ENCODE peak calls at places on chromosomes 2 and 18, in five cellular contexts. One of them, this sample, is unnamed.

GRCh38 chr2:10079192-10079930 is 850 bp downstream of the CYS1 start:
- DNase-seq in GM10248: peak; percentile 42
- DNase-seq in A549: peak; percentile 36
- DNase-seq in epithelial cell of esophagus: peak; percentile 32
- DNase-seq in fibroblast of mammary gland: peak; percentile 67
- DNase-seq in this sample: peak; percentile 61

GRCh38 chr2:193584522-193584938 is 1389.8 kb upstream of the TMEFF2 start:
- DNase-seq in A549: peak; percentile 40
- DNase-seq in epithelial cell of esophagus: peak; percentile 66
- DNase-seq in fibroblast of mammary gland: peak; percentile 48
- DNase-seq in GM10248: peak; percentile 31
- DNase-seq in this sample: no peak

GRCh38 chr18:67957684-67958083 is 441.2 kb upstream of the DSEL start:
- DNase-seq in GM10248: no peak
- DNase-seq in A549: no peak
- DNase-seq in epithelial cell of esophagus: no peak
- DNase-seq in fibroblast of mammary gland: no peak
- DNase-seq in this sample: no peak

GRCh38 chr2:114127372-114127771 is 237.5 kb downstream of the ACTR3 start:
- DNase-seq in fibroblast of mammary gland: peak; percentile 3
- DNase-seq in epithelial cell of esophagus: peak; percentile 9
- DNase-seq in GM10248: no peak
- DNase-seq in A549: no peak
- DNase-seq in this sample: no peak

GRCh38 chr2:234548720-234549420 is 52.0 kb upstream of the ARL4C start:
- DNase-seq in A549: peak; percentile 18
- DNase-seq in epithelial cell of esophagus: no peak
- DNase-seq in GM10248: no peak
- DNase-seq in fibroblast of mammary gland: peak; percentile 81
- DNase-seq in this sample: no peak

GRCh38 chr18:56662502-56662901 is 11.3 kb downstream of the WDR7 start:
- DNase-seq in fibroblast of mammary gland: no peak
- DNase-seq in epithelial cell of esophagus: no peak
- DNase-seq in A549: no peak
- DNase-seq in GM10248: no peak
- DNase-seq in this sample: no peak

GRCh38 chr2:71256421-71256820 is 29.5 kb upstream of the PAIP2B start:
- DNase-seq in fibroblast of mammary gland: no peak
- DNase-seq in A549: no peak
- DNase-seq in epithelial cell of esophagus: no peak
- DNase-seq in GM10248: no peak
- DNase-seq in this sample: no peak

GRCh38 chr2:217905906-217906305 is 96.9 kb downstream of the TNS1 start:
- DNase-seq in A549: no peak
- DNase-seq in fibroblast of mammary gland: no peak
- DNase-seq in epithelial cell of esophagus: no peak
- DNase-seq in GM10248: no peak
- DNase-seq in this sample: no peak

GRCh38 chr2:42753188-42753813 is 10.6 kb downstream of the OXER1 start:
- DNase-seq in fibroblast of mammary gland: no peak
- DNase-seq in A549: no peak
- DNase-seq in GM10248: peak; percentile 35
- DNase-seq in epithelial cell of esophagus: no peak
- DNase-seq in this sample: no peak

GRCh38 chr2:25268136-25268535 is 73.6 kb downstream of the DNMT3A start:
- DNase-seq in fibroblast of mammary gland: no peak
- DNase-seq in GM10248: no peak
- DNase-seq in A549: no peak
- DNase-seq in epithelial cell of esophagus: no peak
- DNase-seq in this sample: no peak

GRCh38 chr2:74690571-74690970 is 36.5 kb downstream of the SEMA4F start:
- DNase-seq in GM10248: peak; percentile 68
- DNase-seq in epithelial cell of esophagus: peak; percentile 79
- DNase-seq in A549: peak; percentile 70
- DNase-seq in fibroblast of mammary gland: peak; percentile 71
- DNase-seq in this sample: peak; percentile 77

GRCh38 chr2:231927566-231927890 is 1.3 kb upstream of the NPPC start:
- DNase-seq in fibroblast of mammary gland: no peak
- DNase-seq in GM10248: peak; percentile 15
- DNase-seq in A549: no peak
- DNase-seq in epithelial cell of esophagus: no peak
- DNase-seq in this sample: no peak

GRCh38 chr2:45130758-45131157 is 121.5 kb upstream of the SIX2 start:
- DNase-seq in GM10248: no peak
- DNase-seq in fibroblast of mammary gland: peak; percentile 31
- DNase-seq in A549: no peak
- DNase-seq in epithelial cell of esophagus: peak; percentile 17
- DNase-seq in this sample: no peak

GRCh38 chr2:234081970-234082822 is 31.7 kb downstream of the SPP2 start:
- DNase-seq in A549: peak; percentile 39
- DNase-seq in epithelial cell of esophagus: peak; percentile 24
- DNase-seq in GM10248: no peak
- DNase-seq in fibroblast of mammary gland: no peak
- DNase-seq in this sample: no peak

GRCh38 chr18:73462092-73462491 is 594.3 kb upstream of the NETO1 start:
- DNase-seq in fibroblast of mammary gland: peak; percentile 89
- DNase-seq in epithelial cell of esophagus: peak; percentile 19
- DNase-seq in GM10248: no peak
- DNase-seq in A549: no peak
- DNase-seq in this sample: peak; percentile 69

DNA sequence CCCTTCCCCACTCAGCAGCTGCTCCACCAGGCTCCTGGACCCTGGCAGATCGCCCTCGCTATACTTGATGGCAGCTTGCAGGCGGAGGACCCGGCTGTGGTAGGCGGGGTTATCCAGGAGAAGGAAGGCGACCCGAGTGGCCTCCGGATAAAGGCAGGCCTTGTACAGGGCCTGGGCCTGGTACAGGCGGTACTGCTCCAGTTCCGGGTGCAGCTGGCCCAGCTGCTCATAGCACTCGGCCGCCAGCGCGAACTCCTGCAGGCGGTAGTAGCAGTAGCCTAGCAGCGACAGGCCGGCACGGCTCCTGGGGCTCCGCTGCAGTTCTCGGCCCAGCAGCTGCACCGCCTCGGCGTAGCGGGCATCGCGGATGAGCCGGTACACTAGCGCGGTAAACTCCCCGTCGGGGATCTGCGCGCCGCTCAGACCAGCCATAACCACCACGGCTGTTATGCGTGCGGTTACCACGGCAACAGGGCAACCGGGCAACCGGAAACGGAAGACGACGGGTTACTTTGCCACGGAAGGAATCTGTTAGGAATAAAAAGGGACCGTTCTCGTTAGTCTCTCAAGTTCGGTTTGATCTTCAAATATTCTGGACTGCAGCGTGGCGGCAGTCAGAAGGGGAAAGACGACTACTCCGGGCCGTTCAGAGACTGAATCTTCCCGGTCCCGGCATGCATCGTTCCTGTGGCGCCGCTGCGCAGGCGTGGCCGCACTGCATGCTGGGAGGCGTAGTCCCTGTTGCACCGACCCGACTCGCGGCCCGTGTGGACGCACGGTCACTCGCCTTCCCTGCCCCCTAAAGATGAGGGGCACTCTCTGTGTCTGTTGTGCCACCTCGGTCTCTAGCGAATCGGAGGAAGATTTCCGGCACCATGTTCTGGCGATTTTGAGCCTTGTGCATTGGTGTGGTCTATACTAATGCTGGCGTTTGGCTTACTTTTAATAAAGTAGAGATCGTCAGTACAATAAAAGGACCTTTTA is 226.0 kb downstream of the AGPS start:
- DNase-seq in A549: peak; percentile 90
- DNase-seq in epithelial cell of esophagus: peak; percentile 85
- DNase-seq in GM10248: peak; percentile 90
- DNase-seq in fibroblast of mammary gland: peak; percentile 81
- DNase-seq in this sample: peak; percentile 84
- TF ChIP-seq CTCF in A549: no peak
- TF ChIP-seq CTCF in epithelial cell of esophagus: no peak
- TF ChIP-seq CTCF in GM10248: no peak
- TF ChIP-seq CTCF in fibroblast of mammary gland: no peak
- TF ChIP-seq CTCF in this sample: no peak

GRCh38 chr2:18856766-18857165 is 267.4 kb upstream of the NT5C1B start:
- DNase-seq in GM10248: no peak
- DNase-seq in fibroblast of mammary gland: peak; percentile 52
- DNase-seq in A549: no peak
- DNase-seq in epithelial cell of esophagus: no peak
- DNase-seq in this sample: peak; percentile 6

GRCh38 chr2:18860179-18860578 is 270.8 kb upstream of the NT5C1B start:
- DNase-seq in A549: no peak
- DNase-seq in epithelial cell of esophagus: no peak
- DNase-seq in fibroblast of mammary gland: no peak
- DNase-seq in GM10248: no peak
- DNase-seq in this sample: no peak

GRCh38 chr2:18849841-18850578 is 260.6 kb upstream of the NT5C1B start:
- DNase-seq in fibroblast of mammary gland: no peak
- DNase-seq in epithelial cell of esophagus: no peak
- DNase-seq in A549: no peak
- DNase-seq in GM10248: no peak
- DNase-seq in this sample: no peak

GRCh38 chr2:18855027-18855426 is 265.7 kb upstream of the NT5C1B start:
- DNase-seq in epithelial cell of esophagus: peak; percentile 27
- DNase-seq in fibroblast of mammary gland: peak; percentile 42
- DNase-seq in GM10248: no peak
- DNase-seq in A549: peak; percentile 27
- DNase-seq in this sample: peak; percentile 17
- TF ChIP-seq CTCF in epithelial cell of esophagus: peak; percentile 56
- TF ChIP-seq CTCF in fibroblast of mammary gland: peak; percentile 69
- TF ChIP-seq CTCF in GM10248: no peak
- TF ChIP-seq CTCF in A549: peak; percentile 30
- TF ChIP-seq CTCF in this sample: peak; percentile 65

GRCh38 chr2:162424816-162425215 is 80.9 kb downstream of the GCA start:
- DNase-seq in epithelial cell of esophagus: no peak
- DNase-seq in GM10248: no peak
- DNase-seq in A549: no peak
- DNase-seq in fibroblast of mammary gland: no peak
- DNase-seq in this sample: no peak

GRCh38 chr2:162422894-162423293 is 79.0 kb downstream of the GCA start:
- DNase-seq in A549: no peak
- DNase-seq in GM10248: no peak
- DNase-seq in epithelial cell of esophagus: peak; percentile 9
- DNase-seq in fibroblast of mammary gland: no peak
- DNase-seq in this sample: no peak
- TF ChIP-seq CTCF in A549: no peak
- TF ChIP-seq CTCF in GM10248: no peak
- TF ChIP-seq CTCF in epithelial cell of esophagus: peak; percentile 35
- TF ChIP-seq CTCF in fibroblast of mammary gland: no peak
- TF ChIP-seq CTCF in this sample: no peak

GRCh38 chr2:23708771-23709170 is 218.2 kb downstream of the ATAD2B start:
- DNase-seq in GM10248: no peak
- DNase-seq in epithelial cell of esophagus: no peak
- DNase-seq in fibroblast of mammary gland: no peak
- DNase-seq in A549: no peak
- DNase-seq in this sample: no peak

GRCh38 chr2:23703583-23704385 is 223.1 kb downstream of the ATAD2B start:
- DNase-seq in epithelial cell of esophagus: no peak
- DNase-seq in fibroblast of mammary gland: no peak
- DNase-seq in A549: no peak
- DNase-seq in GM10248: no peak
- DNase-seq in this sample: no peak

GRCh38 chr2:23707096-23707495 is 219.8 kb downstream of the ATAD2B start:
- DNase-seq in GM10248: no peak
- DNase-seq in fibroblast of mammary gland: no peak
- DNase-seq in epithelial cell of esophagus: no peak
- DNase-seq in A549: no peak
- DNase-seq in this sample: peak; percentile 25

GRCh38 chr2:23706613-23707078 is 220.3 kb downstream of the ATAD2B start:
- DNase-seq in fibroblast of mammary gland: no peak
- DNase-seq in epithelial cell of esophagus: no peak
- DNase-seq in A549: no peak
- DNase-seq in GM10248: no peak
- DNase-seq in this sample: no peak

GRCh38 chr2:23705771-23706612 is 220.9 kb downstream of the ATAD2B start:
- DNase-seq in epithelial cell of esophagus: no peak
- DNase-seq in A549: no peak
- DNase-seq in fibroblast of mammary gland: no peak
- DNase-seq in GM10248: no peak
- DNase-seq in this sample: no peak
- TF ChIP-seq CTCF in epithelial cell of esophagus: no peak
- TF ChIP-seq CTCF in A549: no peak
- TF ChIP-seq CTCF in fibroblast of mammary gland: no peak
- TF ChIP-seq CTCF in GM10248: no peak
- TF ChIP-seq CTCF in this sample: no peak

This sample was measured in fibroblast of villous mesenchyme.